ENCODE peak calls at places on chromosomes 7 and 10, in six cellular contexts. F, N, H, K, J and U are unnamed samples.

GRCh38 chr7:74452748-74453320 is 872 bp upstream of the GTF2IRD1 start:
- DNase-seq in F (peak), N (peak), H (no peak), K (peak), J (no peak), U (no peak)

GRCh38 chr7:144761493-144761892 is 74.4 kb downstream of the TPK1 start:
- DNase-seq in F (no peak), N (no peak), H (no peak), K (no peak), J (no peak), U (no peak)

GRCh38 chr10:69838418-69838817 is 36.7 kb downstream of the COL13A1 start:
- DNase-seq in F (no peak), N (no peak), H (no peak), K (no peak), J (peak), U (no peak)

GRCh38 chr7:84548366-84549085 is 353.9 kb upstream of the SEMA3A start:
- DNase-seq in F (peak), N (no peak), H (peak), K (peak), J (peak), U (peak)

GRCh38 chr7:89780291-89780690 is 374.0 kb upstream of the STEAP1 start:
- DNase-seq in F (no peak), N (no peak), H (no peak), K (no peak), J (peak), U (no peak)

GRCh38 chr7:128739048-128739962 is at the start of gene CALU:
- DNase-seq in F (peak), N (peak), H (peak), K (peak), J (peak), U (peak)

GRCh38 chr10:111656066-111656465 is 527.5 kb downstream of the GPAM start:
- DNase-seq in F (peak), N (no peak), H (no peak), K (no peak), J (no peak), U (no peak)

GRCh38 chr7:40983106-40983505 is 719.8 kb downstream of the INHBA start:
- DNase-seq in F (no peak), N (no peak), H (no peak), K (no peak), J (no peak), U (no peak)

GRCh38 chr7:110010379-110010778 is 1080.5 kb upstream of the LRRN3 start:
- DNase-seq in F (no peak), N (peak), H (no peak), K (no peak), J (no peak), U (no peak)

GRCh38 chr7:131238260-131238940 is 89.3 kb upstream of the MKLN1 start:
- DNase-seq in F (peak), N (peak), H (no peak), K (peak), J (no peak), U (no peak)

GRCh38 chr7:572668-573495 is 53.2 kb upstream of the PDGFA start:
- DNase-seq in F (no peak), N (no peak), H (peak), K (no peak), J (peak), U (no peak)

GRCh38 chr7:42527004-42527403 is 290.0 kb upstream of the GLI3 start:
- DNase-seq in F (peak), N (peak), H (peak), K (no peak), J (peak), U (no peak)

GRCh38 chr7:131197920-131198610 is 129.6 kb upstream of the MKLN1 start:
- DNase-seq in F (peak), N (no peak), H (no peak), K (no peak), J (no peak), U (no peak)

GRCh38 chr10:11113156-11113555 is 95.5 kb downstream of the CELF2 start:
- DNase-seq in F (no peak), N (no peak), H (no peak), K (no peak), J (no peak), U (no peak)

GRCh38 chr7:130363156-130363847 is 17.0 kb upstream of the CPA1 start:
- DNase-seq in F (peak), N (peak), H (no peak), K (peak), J (no peak), U (no peak)

GRCh38 chr7:133919810-133920209 is 207.3 kb upstream of the LRGUK start:
- DNase-seq in F (no peak), N (no peak), H (no peak), K (no peak), J (no peak), U (no peak)

GRCh38 chr10:110822708-110823291 is 48.9 kb upstream of the PDCD4 start:
- DNase-seq in F (no peak), N (peak), H (peak), K (no peak), J (peak), U (no peak)

DNA sequence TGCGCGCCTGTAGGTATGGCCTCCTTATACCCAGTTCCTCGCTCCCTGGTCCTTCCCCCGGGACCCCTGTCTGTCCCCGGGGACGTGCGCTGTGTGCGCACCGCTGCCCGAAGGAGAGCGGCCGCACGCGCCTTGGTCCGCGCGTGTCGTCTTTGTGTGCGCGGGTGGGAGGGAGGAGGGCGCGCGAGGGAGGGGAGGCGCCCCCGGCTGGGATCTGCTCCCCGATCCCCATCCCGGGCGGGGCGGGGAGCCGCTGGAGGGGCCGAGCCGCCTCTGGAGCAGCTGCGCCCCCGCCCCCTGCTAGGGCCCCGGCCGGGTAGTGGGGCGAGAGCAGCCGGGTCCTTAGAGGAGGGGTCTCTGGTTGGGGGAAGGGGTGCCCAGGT is 405 bp downstream of the SH2B2 start:
- DNase-seq in F (no peak), N (no peak), H (no peak), K (no peak), J (no peak), U (no peak)
- TF ChIP-seq EZH2 in F (no peak), N (no peak), H (no peak), K (no peak), J (no peak), U (no peak)

DNA sequence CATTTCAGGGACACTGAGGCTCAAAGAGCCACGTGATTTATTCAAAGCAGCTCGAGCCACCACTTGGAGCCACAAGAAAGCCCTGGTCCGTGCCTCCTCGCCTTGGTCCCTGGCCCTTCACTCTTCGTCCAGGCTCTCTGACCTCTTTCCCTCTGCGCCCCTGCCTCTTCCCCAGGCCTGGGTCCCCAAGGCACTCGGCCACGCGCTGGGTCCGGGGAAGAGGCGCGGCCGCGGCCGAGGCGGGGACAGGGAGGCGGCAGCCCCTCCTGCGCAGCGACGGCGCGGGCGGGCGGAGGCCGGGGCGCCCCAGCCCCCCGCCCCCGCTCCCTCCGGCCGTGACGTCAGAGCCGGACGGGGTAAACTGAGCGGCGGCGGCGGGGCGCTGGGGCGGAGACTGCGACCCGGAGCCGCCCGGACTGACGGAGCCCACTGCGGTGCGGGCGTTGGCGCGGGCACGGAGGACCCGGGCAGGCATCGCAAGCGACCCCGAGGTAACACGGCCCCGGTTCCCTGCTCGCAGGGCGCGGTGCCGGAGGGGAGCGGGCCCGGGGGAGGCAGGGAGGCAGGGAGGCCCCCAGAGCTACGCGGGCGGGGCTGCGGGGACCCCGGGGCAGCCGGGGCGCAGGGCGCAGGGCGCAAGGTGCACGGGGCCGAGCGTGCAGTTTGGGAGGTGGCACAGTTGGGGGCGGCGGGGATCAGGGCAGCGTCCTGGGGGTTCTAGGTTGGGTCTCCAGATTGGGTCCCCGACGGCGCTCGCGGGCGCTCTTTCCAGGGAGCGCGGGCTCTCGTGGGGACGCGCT is at the start of gene SLC18A2:
- DNase-seq in F (no peak), N (no peak), H (peak), K (no peak), J (peak), U (no peak)
- TF ChIP-seq EZH2 in F (no peak), N (peak), H (no peak), K (peak), J (no peak), U (no peak)

GRCh38 chr10:133042061-133042460 is 45.7 kb upstream of the ADGRA1 start:
- DNase-seq in F (no peak), N (no peak), H (no peak), K (no peak), J (no peak), U (no peak)
- TF ChIP-seq EZH2 in F (no peak), N (no peak), H (no peak), K (no peak), J (no peak), U (no peak)

GRCh38 chr10:85667638-85668233 is 698.9 kb downstream of the GRID1 start:
- DNase-seq in F (no peak), N (peak), H (peak), K (no peak), J (peak), U (peak)
- TF ChIP-seq EZH2 in F (no peak), N (no peak), H (no peak), K (no peak), J (no peak), U (no peak)

GRCh38 chr7:142797342-142797798 is 26.6 kb downstream of the PRSS2 start:
- DNase-seq in F (no peak), N (no peak), H (peak), K (no peak), J (peak), U (no peak)

GRCh38 chr7:142798451-142799438 is 28.0 kb downstream of the PRSS2 start:
- DNase-seq in F (no peak), N (no peak), H (no peak), K (no peak), J (no peak), U (no peak)

GRCh38 chr7:142799483-142799882 is 28.7 kb downstream of the PRSS2 start:
- DNase-seq in F (no peak), N (no peak), H (no peak), K (no peak), J (no peak), U (no peak)

GRCh38 chr7:142796501-142797341 is 26.0 kb downstream of the PRSS2 start:
- DNase-seq in F (peak), N (no peak), H (peak), K (no peak), J (peak), U (no peak)

GRCh38 chr7:142797799-142798377 is 27.1 kb downstream of the PRSS2 start:
- DNase-seq in F (peak), N (no peak), H (no peak), K (no peak), J (peak), U (no peak)
- TF ChIP-seq EZH2 in F (peak), N (no peak), H (no peak), K (no peak), J (no peak), U (peak)

GRCh38 chr10:101772017-101772894 is 3.7 kb downstream of the FGF8 start:
- DNase-seq in F (no peak), N (no peak), H (no peak), K (no peak), J (no peak), U (no peak)

GRCh38 chr10:101773923-101774588 is 1.9 kb downstream of the FGF8 start:
- DNase-seq in F (no peak), N (no peak), H (peak), K (no peak), J (peak), U (no peak)

GRCh38 chr10:101771380-101771779 is 4.5 kb downstream of the FGF8 start:
- DNase-seq in F (no peak), N (no peak), H (no peak), K (no peak), J (no peak), U (no peak)

GRCh38 chr10:101774589-101775272 is 1.2 kb downstream of the FGF8 start:
- DNase-seq in F (peak), N (no peak), H (peak), K (no peak), J (peak), U (no peak)

GRCh38 chr10:101772895-101773761 is 2.8 kb downstream of the FGF8 start:
- DNase-seq in F (no peak), N (no peak), H (peak), K (no peak), J (peak), U (no peak)
- TF ChIP-seq EZH2 in F (no peak), N (no peak), H (peak), K (peak), J (no peak), U (no peak)

DNA sequence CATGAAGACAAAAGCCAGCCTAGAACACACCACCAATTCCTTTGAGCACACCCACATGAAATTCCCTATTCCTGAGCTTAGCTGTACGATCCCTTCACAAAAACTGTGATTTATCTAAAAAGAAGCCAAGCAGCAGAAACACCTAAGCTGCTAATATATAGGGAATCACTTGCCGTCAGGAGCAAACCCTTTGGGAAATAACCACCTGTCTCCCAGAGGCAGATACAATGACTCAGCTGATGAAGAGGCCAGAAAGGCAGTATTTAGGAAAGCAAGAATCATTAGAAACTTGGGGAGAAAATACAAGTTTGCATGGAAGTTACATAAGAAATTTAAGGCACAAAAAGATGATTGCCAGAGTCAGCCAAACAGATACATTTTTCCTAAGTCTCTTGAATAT is 70.4 kb upstream of the ANK3 start:
- DNase-seq in F (no peak), N (no peak), H (no peak), K (no peak), J (no peak), U (no peak)
- TF ChIP-seq EZH2 in F (no peak), N (no peak), H (no peak), K (no peak), J (no peak), U (no peak)

GRCh38 chr10:49768329-49768728 is 6.2 kb upstream of the OGDHL start:
- DNase-seq in F (no peak), N (no peak), H (peak), K (no peak), J (no peak), U (no peak)
- TF ChIP-seq EZH2 in F (no peak), N (no peak), H (no peak), K (peak), J (no peak), U (no peak)